ENCODE peak calls at places on chromosomes 16 and 17, in seven cellular contexts. K, B, N, R, C, J and X are unnamed samples.

GRCh38 chr16:3022697-3023414 is 886 bp downstream of the HCFC1R1 start:
- DNase-seq in B (peak), K (peak), R (no peak), N (no peak), J (no peak), C (no peak), X (no peak)

GRCh38 chr17:80265205-80266068 is 4.8 kb downstream of the RNF213 start:
- DNase-seq in K (no peak), C (peak), B (no peak), N (no peak), J (no peak), R (no peak), X (no peak)

GRCh38 chr16:58940609-58941008 is 206.5 kb upstream of the GOT2 start:
- DNase-seq in R (no peak), C (no peak), B (no peak), J (no peak), N (no peak), K (no peak), X (no peak)

GRCh38 chr16:68935008-68935407 is 91.7 kb downstream of the TANGO6 start:
- DNase-seq in B (no peak), N (no peak), C (no peak), J (no peak), K (no peak), R (no peak), X (no peak)

GRCh38 chr16:14249291-14250032 is 178.3 kb downstream of the MRTFB start:
- DNase-seq in C (peak), B (peak), J (peak), N (peak), K (peak), R (peak), X (peak)

GRCh38 chr16:88941933-88942909 is 34.8 kb downstream of the CBFA2T3 start:
- DNase-seq in R (peak), C (peak), K (no peak), N (no peak), J (peak), B (no peak), X (peak)

GRCh38 chr17:80457236-80457856 is 19.1 kb downstream of the NPTX1 start:
- DNase-seq in B (no peak), N (no peak), R (no peak), K (no peak), J (no peak), C (no peak), X (no peak)

GRCh38 chr16:3035289-3035971 is 1.3 kb downstream of the BICDL2 start:
- DNase-seq in C (no peak), B (no peak), N (no peak), J (no peak), R (no peak), K (no peak), X (no peak)

GRCh38 chr17:71959129-71959528 is 161.7 kb upstream of the SOX9 start:
- DNase-seq in N (no peak), K (no peak), R (peak), J (no peak), B (no peak), C (no peak), X (no peak)

GRCh38 chr16:11783319-11784047 is 13.6 kb downstream of the ZC3H7A start:
- DNase-seq in R (no peak), N (no peak), K (no peak), C (no peak), J (no peak), B (no peak), X (no peak)

GRCh38 chr16:86905302-86905701 is 327.0 kb downstream of the FOXL1 start:
- DNase-seq in C (no peak), R (no peak), K (peak), B (no peak), N (no peak), J (no peak), X (no peak)

GRCh38 chr17:80468222-80468621 is 8.2 kb downstream of the NPTX1 start:
- DNase-seq in B (no peak), K (no peak), J (no peak), R (peak), C (no peak), N (no peak), X (no peak)

GRCh38 chr17:78337244-78338109 is 22.4 kb downstream of the SOCS3 start:
- DNase-seq in R (no peak), B (no peak), C (no peak), N (no peak), K (no peak), J (no peak), X (no peak)

GRCh38 chr17:51275381-51275780 is 15.0 kb downstream of the UTP18 start:
- DNase-seq in R (no peak), J (no peak), B (peak), K (no peak), C (no peak), N (no peak), X (no peak)

GRCh38 chr17:64707077-64707591 is 45.0 kb upstream of the SMURF2 start:
- DNase-seq in J (no peak), B (peak), K (peak), C (no peak), R (peak), N (peak), X (peak)

GRCh38 chr16:88382491-88383400 is at the start of gene ZNF469:
- DNase-seq in R (peak), B (no peak), N (no peak), J (no peak), K (no peak), C (no peak), X (no peak)

GRCh38 chr16:66925322-66925840 is at the start of gene RRAD:
- DNase-seq in B (no peak), K (peak), C (no peak), R (peak), N (no peak), J (no peak), X (no peak)